ENCODE peak calls at places on chromosomes 5 and 9, in four cellular contexts. Z, U, N and S are unnamed samples.

GRCh38 chr9:113503131-113503541 is 39.6 kb downstream of the RGS3 start:
- DNase-seq in N (no peak), U (no peak), Z (no peak), S (no peak)

GRCh38 chr5:139275536-139276297 is 17.8 kb upstream of the MATR3 start:
- DNase-seq in Z (no peak), U (no peak), N (no peak), S (no peak)

GRCh38 chr9:133714606-133715294 is 23.4 kb downstream of the SARDH start:
- DNase-seq in U (peak; percentile 52), Z (no peak), N (no peak), S (no peak)

GRCh38 chr5:31536873-31537272 is 4.8 kb downstream of the C5orf22 start:
- DNase-seq in U (no peak), N (no peak), Z (no peak), S (no peak)

GRCh38 chr5:120734033-120734432 is 269.9 kb downstream of the PRR16 start:
- DNase-seq in N (no peak), Z (no peak), U (no peak), S (no peak)

GRCh38 chr9:87535817-87536539 is 38.3 kb downstream of the DAPK1 start:
- DNase-seq in N (no peak), U (no peak), Z (peak; percentile 42), S (peak; percentile 66)

GRCh38 chr5:433836-434235 is 9.1 kb upstream of the EXOC3 start:
- DNase-seq in U (no peak), N (no peak), Z (no peak), S (no peak)

GRCh38 chr5:1097381-1097893 is 14.4 kb downstream of the SLC12A7 start:
- DNase-seq in N (no peak), Z (no peak), U (no peak), S (no peak)

GRCh38 chr5:57751710-57752109 is 269.1 kb upstream of the ACTBL2 start:
- DNase-seq in Z (no peak), U (no peak), N (no peak), S (no peak)

GRCh38 chr5:130759061-130759460 is 406.0 kb downstream of the HINT1 start:
- DNase-seq in Z (no peak), N (no peak), U (peak; percentile 3), S (no peak)

GRCh38 chr5:140642718-140643117 is 3.5 kb downstream of the TMCO6 start:
- DNase-seq in U (no peak), Z (no peak), N (peak; percentile 73), S (no peak)

GRCh38 chr5:78204241-78204640 is 90.3 kb downstream of the AP3B1 start:
- DNase-seq in Z (no peak), U (no peak), N (no peak), S (no peak)

GRCh38 chr5:113020461-113021273 is 44.1 kb downstream of the DCP2 start:
- DNase-seq in N (no peak), Z (no peak), U (no peak), S (no peak)

GRCh38 chr5:142215915-142216681 is 107.5 kb downstream of the NDFIP1 start:
- DNase-seq in U (no peak), N (peak; percentile 94), Z (no peak), S (no peak)

GRCh38 chr9:7982907-7983306 is 183.3 kb upstream of the DMAC1 start:
- DNase-seq in N (no peak), Z (no peak), U (no peak), S (no peak)

GRCh38 chr9:89864257-89864656 is 259.4 kb downstream of the GADD45G start:
- DNase-seq in Z (no peak), N (no peak), U (no peak), S (no peak)

GRCh38 chr9:135249711-135250110 is 162.2 kb downstream of the OLFM1 start:
- DNase-seq in U (no peak), N (no peak), Z (no peak), S (no peak)

GRCh38 chr5:79464695-79465332 is 49.1 kb downstream of the HOMER1 start:
- DNase-seq in N (no peak), Z (peak; percentile 47), U (peak; percentile 36), S (peak; percentile 55)

GRCh38 chr5:102722930-102723329 is 32.2 kb upstream of the PAM start:
- DNase-seq in N (no peak), U (no peak), Z (no peak), S (no peak)

GRCh38 chr9:121569266-121569648 is 69.6 kb upstream of the GGTA1 start:
- DNase-seq in Z (no peak), N (no peak), U (no peak), S (no peak)

GRCh38 chr5:108945094-108945493 is 197.4 kb downstream of the FER start:
- DNase-seq in Z (no peak), N (no peak), U (no peak), S (no peak)

GRCh38 chr9:136471802-136472487 is 10.9 kb downstream of the SEC16A start:
- DNase-seq in Z (no peak), U (no peak), N (no peak), S (no peak)

GRCh38 chr9:24071736-24072135 is 245.7 kb upstream of the ELAVL2 start:
- DNase-seq in N (no peak), Z (no peak), U (no peak), S (no peak)

DNA sequence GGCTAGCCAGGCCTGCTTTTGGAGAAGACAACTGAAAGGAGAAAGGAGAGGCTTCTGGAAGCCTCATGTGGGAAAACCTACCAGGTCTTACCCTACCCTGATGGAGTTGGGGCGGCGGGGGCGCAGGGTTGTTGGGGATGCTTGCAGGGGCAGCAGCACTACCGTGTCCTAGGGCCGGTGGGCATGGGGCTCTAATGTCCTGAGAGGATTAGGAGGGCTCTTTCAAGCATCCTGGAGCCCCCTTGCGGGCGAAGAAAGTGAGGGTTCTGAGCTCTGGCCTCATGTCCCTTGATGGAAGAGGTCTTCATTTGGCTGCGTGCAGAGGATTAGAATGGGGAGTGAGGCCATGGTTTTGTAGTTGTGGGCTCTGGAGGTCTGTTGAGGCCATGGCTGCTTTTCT is 86.9 kb upstream of the PITX1 start:
- DNase-seq in N (no peak), U (no peak), Z (no peak), S (no peak)
- TF ChIP-seq CTCF in N (no peak), U (no peak), Z (no peak), S (no peak)

GRCh38 chr5:6578676-6579343 is 54.0 kb downstream of the NSUN2 start:
- DNase-seq in U (no peak), Z (no peak), N (no peak), S (no peak)

GRCh38 chr5:6574537-6574936 is 58.3 kb downstream of the NSUN2 start:
- DNase-seq in Z (no peak), U (no peak), N (no peak), S (no peak)

GRCh38 chr5:6574111-6574510 is 58.7 kb downstream of the NSUN2 start:
- DNase-seq in U (no peak), N (no peak), Z (no peak), S (no peak)

GRCh38 chr5:6579535-6579934 is 53.3 kb downstream of the NSUN2 start:
- DNase-seq in N (no peak), Z (no peak), U (no peak), S (no peak)

GRCh38 chr5:6576861-6577501 is 55.9 kb downstream of the NSUN2 start:
- DNase-seq in Z (peak; percentile 73), U (peak; percentile 42), N (peak; percentile 24), S (peak; percentile 64)
- TF ChIP-seq CTCF in Z (peak; percentile 57), U (peak; percentile 59), N (peak; percentile 64), S (peak; percentile 15)

GRCh38 chr9:120369608-120370220 is 210.3 kb downstream of the CDK5RAP2 start:
- DNase-seq in Z (no peak), U (no peak), N (no peak), S (no peak)

GRCh38 chr9:120365386-120365785 is 214.6 kb downstream of the CDK5RAP2 start:
- DNase-seq in N (no peak), U (no peak), Z (no peak), S (no peak)

GRCh38 chr9:120363697-120364096 is 216.3 kb downstream of the CDK5RAP2 start:
- DNase-seq in Z (no peak), N (no peak), U (peak; percentile 64), S (no peak)

GRCh38 chr9:120368799-120369198 is 211.2 kb downstream of the CDK5RAP2 start:
- DNase-seq in U (no peak), N (no peak), Z (no peak), S (no peak)

DNA sequence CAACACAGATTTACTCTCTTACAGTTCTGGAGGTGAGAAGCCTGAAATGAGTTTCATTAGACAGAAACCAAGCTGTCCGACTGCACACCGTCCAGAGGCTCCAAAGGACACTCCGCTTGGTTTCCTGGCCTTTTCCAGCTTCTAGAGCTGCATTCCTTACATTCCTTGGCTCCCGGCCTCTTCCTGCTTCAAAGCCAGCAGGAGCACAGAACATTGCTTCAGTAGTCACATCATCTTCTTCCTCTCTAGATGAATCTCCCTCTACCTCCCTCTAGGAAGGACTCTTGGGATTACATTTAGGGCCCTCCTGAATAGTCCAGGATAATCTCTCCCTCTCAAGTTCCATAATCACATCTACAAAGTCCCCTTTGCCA is 213.3 kb downstream of the CDK5RAP2 start:
- DNase-seq in Z (no peak), N (peak; percentile 61), U (no peak), S (no peak)
- TF ChIP-seq CTCF in Z (no peak), N (peak; percentile 46), U (peak; percentile 59), S (no peak)

GRCh38 chr5:38018011-38018410 is 178.2 kb upstream of the GDNF start:
- DNase-seq in Z (no peak), N (no peak), U (no peak), S (no peak)

GRCh38 chr5:38029431-38030065 is 189.7 kb upstream of the GDNF start:
- DNase-seq in Z (no peak), N (no peak), U (no peak), S (no peak)

GRCh38 chr5:38022621-38023020 is 182.8 kb upstream of the GDNF start:
- DNase-seq in N (no peak), U (no peak), Z (no peak), S (no peak)

GRCh38 chr5:38023353-38023752 is 183.5 kb upstream of the GDNF start:
- DNase-seq in U (no peak), N (no peak), Z (no peak), S (no peak)

GRCh38 chr5:38023799-38024198 is 184.0 kb upstream of the GDNF start:
- DNase-seq in Z (no peak), N (no peak), U (no peak), S (no peak)
- TF ChIP-seq CTCF in Z (peak; percentile 1), N (no peak), U (no peak), S (no peak)

DNA sequence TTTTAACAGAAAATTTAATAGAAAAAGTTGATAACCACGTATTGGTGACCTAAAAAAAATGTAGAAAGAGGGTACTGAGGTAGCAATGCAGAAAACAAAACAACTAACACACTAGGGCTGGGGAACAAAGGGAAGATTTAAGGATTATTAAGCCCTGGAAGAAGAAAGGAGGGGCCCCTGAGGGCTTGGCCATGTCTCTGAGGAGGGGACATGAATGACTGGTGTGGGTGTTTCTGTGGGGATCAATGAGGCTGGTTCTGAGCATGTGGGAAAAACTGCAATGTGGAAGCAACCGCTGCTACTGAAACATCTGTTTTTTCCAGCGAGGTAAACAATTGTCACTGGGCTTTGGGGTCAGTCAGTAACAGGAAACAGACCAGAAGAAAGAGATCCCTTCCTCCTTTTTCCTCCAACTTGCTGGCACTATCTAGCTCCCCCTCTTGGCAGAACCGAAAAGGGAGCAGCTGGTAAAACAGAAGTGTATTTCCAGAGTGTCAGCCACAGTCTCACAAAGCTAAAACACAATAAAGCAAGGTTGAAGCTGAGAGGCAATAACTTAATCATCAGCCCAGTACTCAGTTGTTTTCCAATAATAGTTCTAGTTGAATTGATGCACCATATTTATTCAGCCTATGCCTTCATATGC is 48.3 kb downstream of the ATPSCKMT start:
- DNase-seq in N (no peak), Z (no peak), U (peak; percentile 10), S (no peak)
- TF ChIP-seq CTCF in N (peak; percentile 38), Z (peak; percentile 30), U (peak; percentile 32), S (no peak)